ENCODE peak calls at places on chromosomes 3 and 15, in eight cellular contexts. I is CD8-positive, alpha-beta memory T cell; F is tibial nerve; A is HCT116; N is fibroblast of lung; P is heart left ventricle; Z is stomach; O is PC-3. J is an unnamed sample.
A peak's percentile ranks its signal among the peaks of the same experiment; 100 is the strongest.

GRCh38 chr15:52067545-52067926 is 45.0 kb downstream of the BCL2L10 start:
- DNase-seq in I (no peak), F (no peak), A (no peak), N (no peak), P (no peak), Z (no peak), O (no peak), J (no peak)

GRCh38 chr3:69367586-69367985 is 18.3 kb downstream of the FRMD4B start:
- DNase-seq in I (no peak), F (no peak), A (no peak), N (no peak), P (no peak), Z (no peak), O (no peak), J (no peak)

GRCh38 chr15:65077981-65078352 is 1.4 kb downstream of the KBTBD13 start:
- DNase-seq in I (peak; percentile 23), F (peak; percentile 57), A (peak; percentile 48), N (peak; percentile 41), P (peak; percentile 61), Z (peak; percentile 79), O (no peak), J (peak; percentile 70)

GRCh38 chr3:171261487-171261886 is 198.7 kb downstream of the TNIK start:
- DNase-seq in I (no peak), F (no peak), A (peak; percentile 69), N (peak; percentile 61), P (no peak), Z (peak; percentile 41), O (peak; percentile 78), J (peak; percentile 30)

GRCh38 chr3:194458122-194458521 is 28.7 kb downstream of the ATP13A3 start:
- DNase-seq in I (no peak), F (no peak), A (no peak), N (no peak), P (no peak), Z (no peak), O (no peak), J (no peak)

GRCh38 chr3:109687626-109688025 is 350.3 kb upstream of the DPPA4 start:
- DNase-seq in I (no peak), F (no peak), A (no peak), N (peak; percentile 67), P (no peak), Z (no peak), O (no peak), J (no peak)

GRCh38 chr15:34514251-34514760 is 69.1 kb downstream of the GOLGA8B start:
- DNase-seq in I (peak; percentile 11), F (no peak), A (no peak), N (peak; percentile 38), P (peak; percentile 50), Z (no peak), O (peak; percentile 6), J (peak; percentile 35)

GRCh38 chr3:98003306-98003969 is 31.2 kb upstream of the RIOX2 start:
- DNase-seq in I (no peak), F (no peak), A (no peak), N (no peak), P (no peak), Z (no peak), O (no peak), J (no peak)

GRCh38 chr3:107630779-107631178 is 108.0 kb downstream of the BBX start:
- DNase-seq in I (no peak), F (no peak), A (no peak), N (no peak), P (no peak), Z (no peak), O (no peak), J (no peak)

GRCh38 chr3:67018105-67018788 is 20.1 kb downstream of the KBTBD8 start:
- DNase-seq in I (no peak), F (no peak), A (no peak), N (no peak), P (peak; percentile 32), Z (no peak), O (no peak), J (no peak)

GRCh38 chr15:82183121-82184031 is 79.2 kb downstream of the EFL1 start:
- DNase-seq in I (no peak), F (no peak), A (no peak), N (peak; percentile 96), P (no peak), Z (no peak), O (peak; percentile 35), J (no peak)

DNA sequence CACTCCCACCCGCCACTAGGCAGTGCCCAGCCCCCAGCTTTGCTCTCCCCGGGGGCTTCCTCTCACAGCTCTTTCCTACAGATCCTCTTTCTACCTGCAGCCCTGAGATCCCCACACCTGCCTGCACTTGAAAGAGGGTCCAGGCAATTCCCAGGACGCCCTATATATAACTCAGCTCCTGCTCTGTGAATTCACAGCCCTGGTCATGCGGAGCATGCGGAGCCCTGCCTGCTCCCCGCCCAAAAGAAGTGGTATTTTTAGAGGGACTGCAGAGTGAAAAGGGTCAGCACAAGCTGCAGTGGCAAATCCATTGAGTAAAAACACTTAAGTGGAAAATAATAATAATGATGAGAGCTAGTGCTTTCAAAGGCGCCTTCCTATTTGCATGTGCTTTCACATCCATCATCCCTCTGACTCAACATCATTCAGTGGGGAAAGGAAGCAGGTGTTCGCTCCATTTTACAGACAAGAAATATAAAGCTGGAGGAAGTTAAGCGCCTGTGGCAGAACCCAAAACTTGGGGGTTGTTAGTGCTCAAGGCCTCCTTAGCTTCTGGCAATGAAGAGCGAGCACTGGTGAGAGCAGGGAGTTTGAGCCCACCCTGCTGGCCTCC is 76.3 kb upstream of the LIPC start:
- DNase-seq in I (no peak), F (no peak), A (no peak), N (no peak), P (no peak), Z (no peak), O (no peak), J (no peak)
- H3K27ac ChIP-seq in I (no peak overlapping the region), F (no peak overlapping the region), A (no peak overlapping the region), N (no peak overlapping the region), P (no peak overlapping the region), Z (no peak overlapping the region), O (no peak overlapping the region), J (no peak overlapping the region)

DNA sequence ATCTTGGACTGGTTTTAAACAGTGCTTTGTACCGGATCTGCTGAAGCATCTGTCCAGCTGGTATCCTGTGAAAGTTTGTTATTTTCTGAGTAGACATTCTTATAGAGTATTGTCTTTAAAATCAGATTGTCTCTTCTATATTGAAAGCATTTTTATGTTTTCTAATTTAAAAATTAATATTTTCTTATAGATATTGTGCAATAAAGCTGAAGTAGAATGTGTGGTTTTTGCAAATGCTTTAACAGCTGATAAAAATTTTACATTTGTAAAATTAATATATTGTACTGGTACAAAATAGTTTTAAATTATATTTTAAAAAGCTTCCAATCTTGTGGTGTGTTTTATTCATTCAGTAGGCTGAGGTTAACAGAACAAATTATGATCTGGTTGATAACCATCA is 31.9 kb downstream of the SGO1 start:
- DNase-seq in I (no peak), F (no peak), A (no peak), N (no peak), P (no peak), Z (no peak), O (no peak), J (no peak)
- H3K27ac ChIP-seq in I (no peak overlapping the region), F (no peak overlapping the region), A (no peak overlapping the region), N (no peak overlapping the region), P (no peak overlapping the region), Z (no peak overlapping the region), O (no peak overlapping the region), J (no peak overlapping the region)

GRCh38 chr15:70768247-70768883 is 5.0 kb upstream of the UACA start:
- DNase-seq in I (no peak), F (no peak), A (no peak), N (peak; percentile 50), P (no peak), Z (no peak), O (no peak), J (no peak)
- H3K27ac ChIP-seq in I (no peak overlapping the region), F (no peak overlapping the region), A (no peak overlapping the region), N (no peak overlapping the region), P (peak overlapping the region; percentile 35), Z (no peak overlapping the region), O (no peak overlapping the region), J (no peak overlapping the region)

DNA sequence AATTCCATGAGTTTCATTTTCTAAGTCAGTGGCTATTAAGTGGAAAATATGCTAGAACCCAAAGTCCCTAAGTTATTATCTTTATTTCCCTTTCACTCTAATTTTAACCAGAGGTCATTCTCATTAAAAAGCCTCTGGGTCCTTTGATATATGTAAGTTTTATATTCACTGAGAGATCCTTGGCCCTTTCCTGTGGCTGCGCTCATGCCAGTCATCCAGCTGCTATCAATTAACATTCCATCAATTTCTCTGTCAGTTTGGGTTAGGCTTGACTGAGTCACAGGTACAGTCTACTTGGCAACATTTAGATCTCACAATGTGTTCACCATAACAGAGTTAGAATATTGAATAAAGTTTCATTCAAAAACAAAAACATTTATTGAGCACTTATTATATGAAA is 58.0 kb upstream of the FBN1 start:
- DNase-seq in I (no peak), F (no peak), A (no peak), N (peak; percentile 85), P (no peak), Z (no peak), O (peak; percentile 14), J (no peak)
- H3K27ac ChIP-seq in I (no peak overlapping the region), F (no peak overlapping the region), A (no peak overlapping the region), N (no peak overlapping the region), P (no peak overlapping the region), Z (no peak overlapping the region), O (no peak overlapping the region), J (no peak overlapping the region)

GRCh38 chr3:38222032-38222634 is 43.5 kb upstream of the SLC22A13 start:
- DNase-seq in I (no peak), F (no peak), A (no peak), N (no peak), P (no peak), Z (no peak), O (no peak), J (no peak)

GRCh38 chr3:38229036-38229435 is 36.6 kb upstream of the SLC22A13 start:
- DNase-seq in I (no peak), F (no peak), A (no peak), N (no peak), P (no peak), Z (no peak), O (no peak), J (no peak)

GRCh38 chr3:38224357-38224756 is 41.3 kb upstream of the SLC22A13 start:
- DNase-seq in I (no peak), F (no peak), A (no peak), N (no peak), P (no peak), Z (no peak), O (peak; percentile 50), J (no peak)

GRCh38 chr3:38227989-38228388 is 37.6 kb upstream of the SLC22A13 start:
- DNase-seq in I (no peak), F (no peak), A (no peak), N (peak; percentile 52), P (no peak), Z (no peak), O (peak; percentile 41), J (no peak)

DNA sequence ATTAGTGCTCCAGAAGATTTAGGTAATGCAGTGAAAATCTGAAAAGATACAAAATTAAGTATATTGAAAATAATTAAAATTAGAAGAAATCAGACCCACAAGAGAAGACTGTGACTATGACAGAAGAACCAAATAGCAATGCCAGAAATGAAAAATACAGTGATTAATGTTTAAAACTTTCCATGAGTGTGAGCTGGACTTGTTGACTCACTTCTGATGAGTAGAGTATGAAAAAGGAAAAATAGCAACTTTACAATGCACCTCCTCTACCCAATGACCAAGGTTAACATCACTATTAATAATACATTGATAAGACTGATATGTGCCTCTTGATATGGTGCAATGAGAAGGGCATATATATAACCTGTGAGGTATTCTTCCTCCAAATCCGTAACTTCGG is 39.3 kb upstream of the SLC22A13 start:
- DNase-seq in I (no peak), F (no peak), A (no peak), N (peak; percentile 53), P (no peak), Z (no peak), O (peak; percentile 69), J (no peak)
- H3K27ac ChIP-seq in I (no peak overlapping the region), F (no peak overlapping the region), A (no peak overlapping the region), N (no peak overlapping the region), P (no peak overlapping the region), Z (no peak overlapping the region), O (no peak overlapping the region), J (no peak overlapping the region)